ENCODE peak calls at places on chromosome 17, in five cellular contexts. T is bronchial epithelial cell, F is fibroblast of the aortic adventitia, Y is heart right ventricle, N is breast epithelium. L is an unnamed sample.
A peak's percentile ranks its signal among the peaks of the same experiment; 100 is the strongest.

GRCh38 chr17:80511222-80512180 is 33.1 kb upstream of the RPTOR start:
- DNase-seq in T (no peak), F (no peak), N (no peak), Y (no peak), L (no peak)

GRCh38 chr17:7837375-7838290 is 3.6 kb downstream of the KDM6B start:
- DNase-seq in F (peak; percentile 13), T (peak; percentile 25), N (no peak), Y (no peak), L (peak; percentile 35)

GRCh38 chr17:51508048-51508447 is 247.7 kb downstream of the UTP18 start:
- DNase-seq in N (no peak), Y (no peak), T (no peak), F (no peak), L (no peak)

GRCh38 chr17:29283496-29283895 is 10.5 kb downstream of the NUFIP2 start:
- DNase-seq in Y (no peak), N (no peak), T (no peak), F (peak; percentile 41), L (no peak)

GRCh38 chr17:81040791-81041337 is 5.9 kb downstream of the BAIAP2 start:
- DNase-seq in Y (no peak), N (no peak), T (no peak), F (peak; percentile 22), L (no peak)

GRCh38 chr17:4635823-4636375 is 5.6 kb downstream of the ALOX15 start:
- DNase-seq in F (no peak), N (no peak), T (no peak), Y (no peak), L (no peak)

GRCh38 chr17:3603119-3603869 is 5.9 kb downstream of the TRPV1 start:
- DNase-seq in F (peak; percentile 38), T (peak; percentile 98), N (no peak), Y (no peak), L (no peak)

GRCh38 chr17:40069751-40070643 is 7.2 kb downstream of the THRA start:
- DNase-seq in Y (peak; percentile 31), N (no peak), F (peak; percentile 59), T (no peak), L (peak; percentile 79)

GRCh38 chr17:14121952-14122351 is 52.6 kb downstream of the COX10 start:
- DNase-seq in N (no peak), F (no peak), T (no peak), Y (no peak), L (no peak)

GRCh38 chr17:75262112-75262606 is 480 bp downstream of the MRPS7 start:
- DNase-seq in T (peak; percentile 35), N (no peak), Y (no peak), F (no peak), L (no peak)

GRCh38 chr17:45119964-45120363 is 12.4 kb downstream of the PLCD3 start:
- DNase-seq in Y (no peak), F (no peak), T (no peak), N (no peak), L (no peak)

GRCh38 chr17:49327835-49328784 is 33.9 kb downstream of the ZNF652 start:
- DNase-seq in T (peak; percentile 38), N (no peak), Y (no peak), F (peak; percentile 13), L (no peak)

GRCh38 chr17:36149296-36149820 is 27.1 kb downstream of the TBC1D3B start:
- DNase-seq in F (peak; percentile 63), Y (peak; percentile 24), N (no peak), T (no peak), L (no peak)

GRCh38 chr17:79792984-79793923 is 3.6 kb downstream of the CBX8 start:
- DNase-seq in N (no peak), Y (no peak), F (peak; percentile 95), T (no peak), L (no peak)

GRCh38 chr17:75348386-75349012 is 57.0 kb downstream of the GRB2 start:
- DNase-seq in Y (no peak), F (no peak), T (no peak), N (no peak), L (no peak)

GRCh38 chr17:49580055-49580721 is 4.5 kb downstream of the NXPH3 start:
- DNase-seq in F (no peak), N (no peak), Y (no peak), T (no peak), L (no peak)

GRCh38 chr17:18184143-18185007 is 747 bp downstream of the ALKBH5 start:
- DNase-seq in F (peak; percentile 42), T (no peak), Y (peak; percentile 47), N (peak; percentile 62), L (peak; percentile 65)

GRCh38 chr17:50593321-50593720 is 32.8 kb downstream of the CACNA1G start:
- DNase-seq in N (peak; percentile 57), Y (peak; percentile 59), T (no peak), F (no peak), L (no peak)

GRCh38 chr17:82436601-82437324 is 13.8 kb downstream of the CYBC1 start:
- DNase-seq in F (no peak), N (no peak), T (no peak), Y (no peak), L (peak; percentile 49)

GRCh38 chr17:65799869-65800268 is 238.4 kb upstream of the AXIN2 start:
- DNase-seq in T (no peak), N (no peak), Y (no peak), F (no peak), L (no peak)

GRCh38 chr17:14590458-14591250 is 289.8 kb downstream of the HS3ST3B1 start:
- DNase-seq in Y (no peak), F (no peak), T (no peak), N (no peak), L (no peak)

GRCh38 chr17:53217311-53217710 is 605.4 kb upstream of the KIF2B start:
- DNase-seq in N (no peak), F (no peak), T (no peak), Y (no peak), L (no peak)

GRCh38 chr17:46086821-46087220 is 87.8 kb downstream of the STH start:
- DNase-seq in Y (no peak), N (no peak), T (no peak), F (no peak), L (no peak)

GRCh38 chr17:56112086-56112485 is 41.2 kb upstream of the ANKFN1 start:
- DNase-seq in N (no peak), T (no peak), F (peak; percentile 76), Y (no peak), L (no peak)

GRCh38 chr17:17108681-17109049 is 66.4 kb downstream of the MPRIP start:
- DNase-seq in Y (no peak), N (peak; percentile 65), T (no peak), F (no peak), L (peak; percentile 65)

GRCh38 chr17:17107891-17108680 is 65.8 kb downstream of the MPRIP start:
- DNase-seq in N (no peak), Y (no peak), T (no peak), F (peak; percentile 60), L (no peak)

GRCh38 chr17:17109896-17110295 is 67.6 kb downstream of the MPRIP start:
- DNase-seq in N (no peak), Y (no peak), F (no peak), T (peak; percentile 52), L (peak; percentile 90)

GRCh38 chr17:17110520-17110919 is 68.3 kb downstream of the MPRIP start:
- DNase-seq in N (no peak), F (no peak), Y (no peak), T (no peak), L (peak; percentile 12)

GRCh38 chr17:17109231-17109630 is 67.0 kb downstream of the MPRIP start:
- DNase-seq in N (no peak), Y (no peak), F (no peak), T (no peak), L (peak; percentile 45)
- TF ChIP-seq CTCF in N (no peak), Y (peak; percentile 24), F (no peak), T (peak; percentile 48), L (no peak)

GRCh38 chr17:19646788-19647696 is 1.5 kb upstream of the ALDH3A2 start:
- DNase-seq in Y (no peak), N (no peak), T (peak; percentile 49), F (peak; percentile 36), L (no peak)

GRCh38 chr17:19650826-19651225 is 2.3 kb downstream of the ALDH3A2 start:
- DNase-seq in T (peak; percentile 75), Y (no peak), N (no peak), F (no peak), L (no peak)

GRCh38 chr17:19647697-19648474 is 665 bp upstream of the ALDH3A2 start:
- DNase-seq in T (peak; percentile 60), Y (peak; percentile 71), N (peak; percentile 62), F (peak; percentile 73), L (peak; percentile 80)

GRCh38 chr17:19651461-19652238 is 3.1 kb downstream of the ALDH3A2 start:
- DNase-seq in Y (no peak), T (peak; percentile 56), N (no peak), F (no peak), L (no peak)

GRCh38 chr17:19648475-19649406 is at the start of gene ALDH3A2:
- DNase-seq in T (peak; percentile 86), N (peak; percentile 91), Y (peak; percentile 98), F (peak; percentile 91), L (peak; percentile 98)
- TF ChIP-seq CTCF in T (no peak), N (peak; percentile 17), Y (peak; percentile 11), F (peak; percentile 36), L (no peak)

GRCh38 chr17:72338304-72338703 is 217.5 kb downstream of the SOX9 start:
- DNase-seq in Y (no peak), F (no peak), T (no peak), N (no peak), L (no peak)

GRCh38 chr17:72340836-72341235 is 220.0 kb downstream of the SOX9 start:
- DNase-seq in Y (no peak), T (no peak), N (no peak), F (no peak), L (no peak)

GRCh38 chr17:72336026-72336803 is 215.4 kb downstream of the SOX9 start:
- DNase-seq in T (no peak), F (no peak), N (no peak), Y (no peak), L (no peak)

GRCh38 chr17:72336804-72337070 is 215.9 kb downstream of the SOX9 start:
- DNase-seq in F (no peak), Y (no peak), N (no peak), T (no peak), L (no peak)

DNA sequence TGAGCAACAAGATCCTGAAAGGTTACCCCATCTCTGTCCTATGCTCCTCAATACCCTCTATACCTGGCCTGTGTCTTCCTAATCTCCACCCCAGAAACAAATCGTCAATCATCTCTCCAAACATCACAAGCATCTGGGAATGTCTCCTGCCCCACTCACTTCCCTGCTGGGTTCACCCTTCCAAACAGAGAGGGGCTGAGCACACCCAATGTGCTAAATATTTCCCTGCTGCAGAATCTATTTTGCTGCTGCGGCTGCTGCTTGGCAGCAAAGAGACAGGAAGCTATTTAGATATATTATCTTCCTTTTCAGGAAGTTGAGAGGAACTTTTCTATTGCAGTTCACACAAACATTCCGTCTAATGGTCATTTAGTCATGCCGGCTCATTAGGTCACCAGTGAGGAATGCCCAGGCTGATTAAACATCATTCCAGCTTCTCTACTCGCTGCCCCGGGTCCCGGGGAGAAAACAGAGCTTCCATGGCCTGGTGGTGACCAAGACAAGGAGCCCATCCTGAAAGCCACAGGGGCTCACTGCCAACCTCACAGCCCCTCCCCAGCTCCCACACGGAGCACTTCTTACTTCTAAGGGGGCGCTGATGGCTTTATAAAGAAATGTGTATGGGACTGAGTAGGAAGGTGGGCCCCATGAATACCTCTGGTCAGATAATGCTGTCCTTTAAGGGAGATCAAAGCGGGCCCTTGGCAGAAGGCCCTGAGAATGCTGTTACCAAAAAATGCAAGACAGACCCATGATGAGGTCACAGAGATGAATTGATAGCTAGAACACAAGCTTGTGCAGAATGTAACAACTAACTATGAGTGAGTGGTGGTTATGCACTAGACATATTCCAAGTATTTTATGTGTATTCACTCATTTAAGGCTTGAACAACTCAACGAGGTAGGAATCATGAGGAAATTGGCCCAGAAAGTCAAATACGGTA is 218.3 kb downstream of the SOX9 start:
- DNase-seq in N (no peak), Y (no peak), F (peak; percentile 92), T (peak; percentile 79), L (peak; percentile 37)
- TF ChIP-seq CTCF in N (no peak), Y (no peak), F (no peak), T (no peak), L (no peak)

GRCh38 chr17:43583332-43583731 is 37.2 kb upstream of the ETV4 start:
- DNase-seq in N (no peak), Y (no peak), F (no peak), T (no peak), L (no peak)
- TF ChIP-seq CTCF in N (no peak), Y (no peak), F (no peak), T (no peak), L (no peak)